ENCODE peak calls at places on chromosomes 6 and 20, in seven cellular contexts. H is CD8-positive, alpha-beta T cell; Z is foreskin fibroblast; X is cardiac fibroblast; Y is NB4; P is epithelial cell of esophagus; S is heart right ventricle. E is an unnamed sample.

GRCh38 chr6:160462551-160463109 is 114.5 kb downstream of the SLC22A3 start:
- DNase-seq in X (peak), Y (peak), Z (peak), H (no peak), P (peak), S (no peak), E (peak)

GRCh38 chr20:31974975-31975481 is 7.1 kb downstream of the XKR7 start:
- DNase-seq in S (no peak), Z (no peak), X (no peak), H (no peak), Y (peak), P (no peak), E (no peak)

GRCh38 chr6:56387621-56388413 is 140.4 kb upstream of the COL21A1 start:
- DNase-seq in Y (no peak), Z (no peak), P (peak), H (no peak), X (peak), S (no peak), E (no peak)

GRCh38 chr20:59933296-59933848 is at the start of gene SYCP2:
- DNase-seq in P (peak), X (peak), Z (peak), S (peak), Y (no peak), H (peak), E (peak)

GRCh38 chr6:89162047-89162371 is 16.2 kb downstream of the PM20D2 start:
- DNase-seq in X (peak), P (no peak), Y (no peak), H (no peak), S (peak), Z (no peak), E (no peak)

GRCh38 chr6:52507557-52508260 is 69.2 kb downstream of the TRAM2 start:
- DNase-seq in S (no peak), Y (peak), X (peak), H (no peak), P (peak), Z (peak), E (no peak)

GRCh38 chr20:62382306-62383198 is 4.4 kb upstream of the RPS21 start:
- DNase-seq in X (peak), Z (peak), S (peak), Y (peak), P (peak), H (peak), E (peak)

GRCh38 chr20:16292227-16292626 is 281.0 kb downstream of the KIF16B start:
- DNase-seq in H (no peak), P (peak), Y (peak), S (no peak), X (no peak), Z (no peak), E (no peak)

GRCh38 chr6:52284131-52284459 is 447 bp downstream of the MCM3 start:
- DNase-seq in Z (peak), H (no peak), X (peak), Y (peak), S (peak), P (no peak), E (peak)

GRCh38 chr20:53949319-53949839 is 121.0 kb downstream of the BCAS1 start:
- DNase-seq in Z (peak), H (peak), X (peak), Y (peak), S (peak), P (peak), E (peak)

GRCh38 chr6:127328043-127328442 is 15.4 kb downstream of the ECHDC1 start:
- DNase-seq in X (no peak), Z (no peak), P (no peak), S (no peak), Y (no peak), H (no peak), E (no peak)

GRCh38 chr6:129575378-129576118 is 134.4 kb downstream of the ARHGAP18 start:
- DNase-seq in Y (peak), S (peak), H (no peak), X (peak), P (peak), Z (peak), E (no peak)

GRCh38 chr6:56652994-56653393 is 10.3 kb upstream of the DST start:
- DNase-seq in H (no peak), Z (peak), P (peak), Y (no peak), X (peak), S (no peak), E (no peak)

GRCh38 chr20:35603695-35604443 is 11.8 kb upstream of the SPAG4 start:
- DNase-seq in X (no peak), P (no peak), S (no peak), H (no peak), Z (no peak), Y (no peak), E (no peak)

GRCh38 chr20:18380908-18381529 is 85.8 kb downstream of the DZANK1 start:
- DNase-seq in H (no peak), P (no peak), S (no peak), Z (no peak), X (no peak), Y (no peak), E (no peak)

GRCh38 chr6:161481786-161482516 is 208.1 kb upstream of the AGPAT4 start:
- DNase-seq in S (no peak), P (peak), H (no peak), Y (no peak), X (peak), Z (peak), E (no peak)

GRCh38 chr6:12008366-12009179 is 3.5 kb upstream of the HIVEP1 start:
- DNase-seq in Y (peak), S (peak), P (peak), H (peak), X (peak), Z (peak), E (peak)

GRCh38 chr6:110331816-110332215 is 26.3 kb downstream of the METTL24 start:
- DNase-seq in Z (no peak), X (peak), Y (no peak), S (peak), P (no peak), H (no peak), E (no peak)

GRCh38 chr6:20129290-20130088 is 82.8 kb downstream of the MBOAT1 start:
- DNase-seq in S (no peak), Y (no peak), Z (no peak), H (no peak), P (no peak), X (peak), E (no peak)

GRCh38 chr6:6405997-6406699 is 85.7 kb upstream of the F13A1 start:
- DNase-seq in X (no peak), Y (no peak), P (no peak), Z (no peak), H (no peak), S (no peak), E (no peak)

GRCh38 chr20:50517817-50518154 is 7.6 kb downstream of the PTPN1 start:
- DNase-seq in Y (peak), S (no peak), H (no peak), P (no peak), Z (no peak), X (no peak), E (no peak)

GRCh38 chr6:38179794-38180430 is 360.4 kb downstream of the ZFAND3 start:
- DNase-seq in H (no peak), P (no peak), Y (no peak), X (no peak), S (no peak), Z (no peak), E (no peak)

GRCh38 chr20:50286609-50287008 is 96.0 kb downstream of the CEBPB start:
- DNase-seq in S (peak), P (peak), Y (no peak), Z (peak), X (peak), H (no peak), E (peak)

DNA sequence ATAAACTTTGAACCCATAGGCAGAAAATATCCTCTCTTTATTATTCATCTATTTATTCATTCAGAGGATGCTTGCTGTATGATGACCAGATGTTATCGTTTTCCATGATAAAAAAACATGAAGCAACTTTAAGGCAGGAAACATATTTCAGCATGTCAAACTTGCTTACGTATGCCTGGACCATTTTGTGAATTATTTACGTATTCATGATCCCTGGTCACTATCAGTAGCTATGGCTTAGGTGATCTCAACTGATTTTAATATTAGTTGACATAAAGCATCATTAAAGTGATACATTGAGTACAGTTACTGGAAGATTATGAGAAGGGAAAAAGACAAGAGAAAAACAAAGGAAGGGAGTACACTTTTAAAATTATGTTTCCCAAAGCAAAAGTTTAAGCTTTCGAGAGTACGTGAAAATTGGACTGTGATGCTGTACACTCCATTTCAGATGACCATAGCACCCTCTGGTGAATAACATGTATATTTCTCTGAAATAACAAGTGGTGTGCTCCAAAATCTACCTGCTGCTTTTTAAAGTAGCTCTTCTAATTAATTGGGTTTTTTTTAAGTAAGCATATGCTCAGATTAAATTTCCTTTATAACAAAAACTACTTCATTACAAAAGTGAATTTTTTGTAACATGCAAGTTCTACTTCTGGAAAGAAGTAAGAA is 215.1 kb upstream of the HSF2 start:
- DNase-seq in P (peak), Z (peak), Y (peak), X (peak), S (no peak), H (no peak), E (no peak)
- TF ChIP-seq CTCF in P (peak), Z (peak), Y (peak), X (peak), S (peak), H (no peak), E (no peak)

GRCh38 chr6:8628063-8628462 is 192.7 kb upstream of the SLC35B3 start:
- DNase-seq in Z (no peak), S (no peak), Y (no peak), X (no peak), H (no peak), P (peak), E (no peak)

GRCh38 chr6:8623441-8623840 is 188.1 kb upstream of the SLC35B3 start:
- DNase-seq in P (peak), Y (no peak), X (no peak), S (no peak), H (no peak), Z (no peak), E (no peak)

GRCh38 chr6:8627085-8627861 is 191.9 kb upstream of the SLC35B3 start:
- DNase-seq in S (no peak), X (no peak), P (peak), Z (peak), H (no peak), Y (peak), E (peak)
- TF ChIP-seq CTCF in S (no peak), X (no peak), P (no peak), Z (no peak), H (no peak), Y (no peak), E (no peak)

DNA sequence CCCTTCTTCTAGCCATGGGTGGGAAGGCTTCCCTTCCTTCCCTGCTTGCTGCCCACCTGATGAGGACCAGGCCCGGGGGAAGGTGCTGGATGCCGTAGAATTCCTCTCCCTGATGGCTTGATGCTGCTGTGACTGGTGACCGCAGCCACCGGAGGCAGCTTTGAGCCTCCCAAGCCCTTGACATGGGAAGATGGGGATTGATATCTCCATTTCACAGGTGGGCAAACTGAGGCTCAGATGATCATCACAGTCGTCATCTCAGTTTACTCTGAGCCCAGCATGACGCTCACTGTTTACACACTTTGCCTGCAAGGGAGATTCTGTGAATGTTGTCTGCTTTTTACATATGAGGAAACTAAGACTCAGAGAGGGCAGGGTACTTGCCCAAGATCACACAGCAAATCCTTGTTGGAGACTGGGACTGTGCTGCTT is 43.9 kb downstream of the SRC start:
- DNase-seq in Y (no peak), X (no peak), P (no peak), H (no peak), Z (no peak), S (no peak), E (no peak)
- TF ChIP-seq CTCF in Y (no peak), X (peak), P (peak), H (no peak), Z (no peak), S (no peak), E (no peak)

GRCh38 chr6:141607956-141608355 is 524.8 kb upstream of the GJE1 start:
- DNase-seq in S (no peak), Z (no peak), X (no peak), Y (no peak), H (no peak), P (no peak), E (no peak)

GRCh38 chr6:141610741-141611140 is 522.0 kb upstream of the GJE1 start:
- DNase-seq in H (no peak), Y (peak), S (no peak), X (peak), Z (peak), P (peak), E (no peak)
- TF ChIP-seq CTCF in H (no peak), Y (no peak), S (no peak), X (peak), Z (peak), P (peak), E (no peak)

GRCh38 chr6:144416773-144417172 is 131.6 kb downstream of the UTRN start:
- DNase-seq in P (no peak), Z (peak), X (no peak), S (no peak), Y (no peak), H (no peak), E (no peak)

GRCh38 chr6:144415835-144416237 is 130.7 kb downstream of the UTRN start:
- DNase-seq in H (no peak), P (peak), X (peak), Y (no peak), S (no peak), Z (peak), E (no peak)

GRCh38 chr6:144416244-144416643 is 131.1 kb downstream of the UTRN start:
- DNase-seq in Z (no peak), H (no peak), X (no peak), Y (no peak), P (no peak), S (no peak), E (no peak)

GRCh38 chr6:144417686-144418085 is 132.6 kb downstream of the UTRN start:
- DNase-seq in H (no peak), X (peak), S (no peak), P (peak), Z (peak), Y (no peak), E (no peak)

GRCh38 chr6:144418969-144419545 is 133.9 kb downstream of the UTRN start:
- DNase-seq in X (no peak), P (no peak), Y (no peak), Z (no peak), H (no peak), S (no peak), E (no peak)
- TF ChIP-seq CTCF in X (no peak), P (no peak), Y (no peak), Z (no peak), H (no peak), S (no peak), E (no peak)